ENCODE peak calls at places on chromosome 15, in four cellular contexts. F is IMR-90, N is mesenchymal stem cell, O is H1. U is an unnamed sample.

GRCh38 chr15:76577879-76578512 is 241.4 kb downstream of the ISL2 start:
- DNase-seq in F (no peak), N (no peak), O (no peak), U (no peak)

GRCh38 chr15:39628821-39629220 is 47.9 kb downstream of the THBS1 start:
- DNase-seq in F (peak), N (peak), O (no peak), U (no peak)

GRCh38 chr15:42130246-42130986 is 26.0 kb downstream of the PLA2G4F start:
- DNase-seq in F (no peak), N (no peak), O (no peak), U (no peak)

GRCh38 chr15:60009124-60009523 is 5.0 kb downstream of the FOXB1 start:
- DNase-seq in F (no peak), N (no peak), O (no peak), U (no peak)

GRCh38 chr15:82543155-82543554 is 2.9 kb upstream of the RPS17 start:
- DNase-seq in F (peak), N (peak), O (no peak), U (peak)

GRCh38 chr15:40893019-40893723 is 1.1 kb upstream of the VPS18 start:
- DNase-seq in F (no peak), N (no peak), O (no peak), U (no peak)

GRCh38 chr15:71687902-71688508 is 122.3 kb upstream of the NR2E3 start:
- DNase-seq in F (peak), N (no peak), O (no peak), U (no peak)

GRCh38 chr15:89066280-89066679 is 22.0 kb upstream of the ABHD2 start:
- DNase-seq in F (no peak), N (no peak), O (no peak), U (no peak)

GRCh38 chr15:60396964-60397771 is 618 bp downstream of the ANXA2 start:
- DNase-seq in F (peak), N (peak), O (no peak), U (no peak)

GRCh38 chr15:36884404-36885335 is 215.7 kb downstream of the MEIS2 start:
- DNase-seq in F (no peak), N (no peak), O (no peak), U (peak)

GRCh38 chr15:100108346-100108745 is 233.4 kb downstream of the ADAMTS17 start:
- DNase-seq in F (no peak), N (no peak), O (no peak), U (no peak)
- H2BK15ac ChIP-seq in F (no peak), N (no peak), O (no peak), U (peak)

GRCh38 chr15:69906256-69907185 is 191.2 kb downstream of the TLE3 start:
- DNase-seq in F (no peak), N (peak), O (no peak), U (no peak)
- H3K4me3 ChIP-seq in F (no peak), N (no peak), O (no peak), U (no peak)

GRCh38 chr15:83695246-83695645 is 41.3 kb downstream of the ADAMTSL3 start:
- DNase-seq in F (peak), N (peak), O (no peak), U (no peak)
- H4K91ac ChIP-seq in F (no peak), N (peak), O (peak), U (no peak)

DNA sequence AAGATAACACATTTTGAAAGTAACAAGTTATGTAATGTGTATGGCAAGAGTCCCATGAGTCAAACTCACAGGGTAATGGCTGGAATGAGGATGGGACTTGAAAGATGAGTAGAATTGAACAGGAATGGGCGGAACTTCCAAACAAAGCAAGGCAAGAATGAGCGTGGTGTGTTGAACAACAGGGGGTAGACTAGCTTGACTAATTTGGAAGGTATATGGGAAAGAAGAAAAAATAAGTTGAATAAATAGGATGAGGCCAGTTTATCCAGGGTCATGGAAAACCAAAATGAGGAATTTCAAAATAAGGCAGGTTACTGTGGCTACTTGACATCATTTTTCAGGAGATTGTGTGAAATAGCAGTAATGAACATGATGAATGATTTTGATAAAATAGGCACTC is 2.5 kb upstream of the DPH6 start:
- DNase-seq in F (no peak), N (no peak), O (no peak), U (peak)
- H2BK15ac ChIP-seq in F (no peak), N (no peak), O (no peak), U (no peak)

GRCh38 chr15:67097893-67098740 is 32.7 kb downstream of the SMAD3 start:
- DNase-seq in F (peak), N (peak), O (no peak), U (no peak)
- H3K4me3 ChIP-seq in F (no peak), N (no peak), O (no peak), U (no peak)

DNA sequence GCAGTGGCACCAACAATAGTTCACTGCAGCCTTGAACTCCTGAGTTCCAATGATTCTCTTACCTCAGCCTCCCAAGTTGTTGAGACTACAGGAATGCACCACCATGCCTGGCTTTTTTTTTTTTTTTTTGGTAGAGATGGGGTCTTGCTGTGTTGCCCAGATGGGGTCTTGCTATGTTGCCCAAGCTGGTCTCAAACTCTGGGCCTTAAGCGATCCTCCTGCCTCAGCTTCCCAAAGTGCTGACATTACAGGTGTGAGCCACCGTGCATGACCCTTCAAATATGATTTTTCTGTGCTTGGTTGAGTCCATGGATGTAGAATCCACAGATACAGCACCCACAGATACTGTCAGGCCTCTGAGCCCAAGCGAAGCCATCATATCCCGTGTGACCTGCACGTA is 30.2 kb upstream of the IDH2 start:
- DNase-seq in F (no peak), N (no peak), O (no peak), U (no peak)
- H4K91ac ChIP-seq in F (no peak), N (no peak), O (no peak), U (no peak)